ENCODE peak calls at places on chromosomes 11 and 22, in ten cellular contexts. M is mesothelial cell of epicardium, L is neural crest cell, E is tibial nerve, Z is psoas muscle, T is GM20000, J is Peyer's patch, G is GM23338, A is choroid plexus epithelial cell, H is AG04449. R is an unnamed sample.

GRCh38 chr11:123478352-123478986 is 48.4 kb downstream of the GRAMD1B start:
- DNase-seq in M (no peak), L (peak), E (no peak), Z (peak), T (peak), J (peak), G (peak), A (peak), H (peak), R (no peak)

GRCh38 chr11:47641585-47642098 is 717 bp downstream of the MTCH2 start:
- DNase-seq in M (no peak), L (no peak), E (peak), Z (no peak), T (no peak), J (no peak), G (peak), A (no peak), H (no peak), R (no peak)

GRCh38 chr22:35904332-35904692 is 124.3 kb downstream of the RBFOX2 start:
- DNase-seq in M (no peak), L (no peak), E (no peak), Z (no peak), T (no peak), J (no peak), G (no peak), A (no peak), H (no peak), R (no peak)

GRCh38 chr11:110514967-110515366 is 85.2 kb downstream of the FDX1 start:
- DNase-seq in M (no peak), L (no peak), E (no peak), Z (no peak), T (no peak), J (no peak), G (no peak), A (no peak), H (no peak), R (no peak)

GRCh38 chr11:133956650-133957633 is at the start of gene IGSF9B:
- DNase-seq in M (peak), L (peak), E (peak), Z (peak), T (peak), J (peak), G (peak), A (peak), H (no peak), R (peak)

GRCh38 chr11:117458275-117459120 is 130.8 kb downstream of the CEP164 start:
- DNase-seq in M (no peak), L (no peak), E (no peak), Z (no peak), T (peak), J (no peak), G (no peak), A (no peak), H (no peak), R (peak)

GRCh38 chr22:37353839-37354238 is 71.5 kb downstream of the CYTH4 start:
- DNase-seq in M (no peak), L (no peak), E (no peak), Z (no peak), T (no peak), J (no peak), G (no peak), A (no peak), H (no peak), R (no peak)

GRCh38 chr22:25763239-25763777 is 21.3 kb downstream of the MYO18B start:
- DNase-seq in M (no peak), L (no peak), E (no peak), Z (no peak), T (no peak), J (no peak), G (no peak), A (no peak), H (no peak), R (no peak)

GRCh38 chr11:95404370-95404769 is 173.4 kb upstream of the SESN3 start:
- DNase-seq in M (no peak), L (no peak), E (no peak), Z (no peak), T (no peak), J (no peak), G (no peak), A (no peak), H (no peak), R (no peak)

GRCh38 chr11:130622126-130622525 is 173.7 kb downstream of the ADAMTS15 start:
- DNase-seq in M (no peak), L (no peak), E (no peak), Z (no peak), T (no peak), J (no peak), G (no peak), A (no peak), H (no peak), R (no peak)

GRCh38 chr11:8389034-8389996 is 125.6 kb upstream of the LMO1 start:
- DNase-seq in M (no peak), L (no peak), E (no peak), Z (no peak), T (no peak), J (no peak), G (peak), A (peak), H (no peak), R (no peak)

GRCh38 chr22:38032681-38033521 is 24.3 kb upstream of the PICK1 start:
- DNase-seq in M (no peak), L (no peak), E (peak), Z (no peak), T (no peak), J (no peak), G (no peak), A (peak), H (no peak), R (no peak)

GRCh38 chr11:20112291-20113146 is 47.8 kb downstream of the DBX1 start:
- DNase-seq in M (no peak), L (no peak), E (peak), Z (peak), T (no peak), J (peak), G (no peak), A (peak), H (peak), R (no peak)

GRCh38 chr11:64723907-64724862 is 1.2 kb upstream of the NRXN2 start:
- DNase-seq in M (no peak), L (no peak), E (no peak), Z (no peak), T (no peak), J (no peak), G (no peak), A (no peak), H (no peak), R (peak)

GRCh38 chr11:119993732-119994131 is 144.2 kb downstream of the TRIM29 start:
- DNase-seq in M (no peak), L (no peak), E (no peak), Z (no peak), T (no peak), J (peak), G (peak), A (no peak), H (no peak), R (no peak)

GRCh38 chr22:25048659-25049657 is 96.4 kb downstream of the KIAA1671 start:
- DNase-seq in M (no peak), L (peak), E (peak), Z (peak), T (peak), J (peak), G (peak), A (peak), H (no peak), R (peak)

GRCh38 chr11:94960488-94960887 is 12.9 kb downstream of the CWC15 start:
- DNase-seq in M (no peak), L (no peak), E (no peak), Z (no peak), T (no peak), J (no peak), G (no peak), A (no peak), H (no peak), R (no peak)

GRCh38 chr11:87493516-87493915 is 455.8 kb downstream of the TMEM135 start:
- DNase-seq in M (no peak), L (no peak), E (no peak), Z (no peak), T (no peak), J (no peak), G (peak), A (peak), H (peak), R (no peak)

GRCh38 chr11:33168605-33169240 is 7.4 kb upstream of the CSTF3 start:
- DNase-seq in M (no peak), L (no peak), E (no peak), Z (no peak), T (no peak), J (no peak), G (no peak), A (peak), H (no peak), R (no peak)

GRCh38 chr11:886568-886967 is 24.0 kb downstream of the CHID1 start:
- DNase-seq in M (no peak), L (no peak), E (no peak), Z (no peak), T (no peak), J (no peak), G (no peak), A (no peak), H (no peak), R (no peak)

GRCh38 chr11:13462311-13462927 is 603 bp downstream of the BTBD10 start:
- DNase-seq in M (peak), L (peak), E (peak), Z (peak), T (peak), J (peak), G (peak), A (no peak), H (no peak), R (no peak)

GRCh38 chr11:61503135-61503770 is 5.3 kb upstream of the LRRC10B start:
- DNase-seq in M (no peak), L (no peak), E (no peak), Z (no peak), T (no peak), J (no peak), G (no peak), A (no peak), H (no peak), R (no peak)

GRCh38 chr11:120746836-120747609 is 235.5 kb downstream of the GRIK4 start:
- DNase-seq in M (no peak), L (no peak), E (no peak), Z (no peak), T (no peak), J (no peak), G (no peak), A (no peak), H (no peak), R (no peak)

GRCh38 chr11:72814831-72815618 is 814 bp downstream of the ATG16L2 start:
- DNase-seq in M (no peak), L (no peak), E (no peak), Z (no peak), T (peak), J (peak), G (peak), A (peak), H (no peak), R (peak)

GRCh38 chr11:18056561-18057181 is 10.6 kb upstream of the TPH1 start:
- DNase-seq in M (no peak), L (no peak), E (no peak), Z (no peak), T (peak), J (no peak), G (no peak), A (no peak), H (no peak), R (no peak)

GRCh38 chr11:126410649-126411048 is 55.2 kb downstream of the ST3GAL4 start:
- DNase-seq in M (no peak), L (no peak), E (no peak), Z (peak), T (no peak), J (no peak), G (no peak), A (no peak), H (no peak), R (peak)

GRCh38 chr22:27581241-27581640 is 220.3 kb downstream of the MN1 start:
- DNase-seq in M (no peak), L (no peak), E (no peak), Z (no peak), T (no peak), J (no peak), G (no peak), A (no peak), H (no peak), R (peak)

GRCh38 chr11:112650568-112650967 is 310.7 kb upstream of the NCAM1 start:
- DNase-seq in M (no peak), L (no peak), E (no peak), Z (no peak), T (no peak), J (no peak), G (no peak), A (no peak), H (no peak), R (no peak)
- TF ChIP-seq CTCF in M (no peak), L (no peak), E (no peak), Z (no peak), T (no peak), J (no peak), G (no peak), A (no peak), H (no peak), R (no peak)

GRCh38 chr22:22717723-22718122 is 73.3 kb downstream of the GGTLC2 start:
- DNase-seq in M (no peak), L (no peak), E (no peak), Z (no peak), T (no peak), J (no peak), G (no peak), A (no peak), H (no peak), R (no peak)

GRCh38 chr22:22720724-22721261 is 76.4 kb downstream of the GGTLC2 start:
- DNase-seq in M (no peak), L (no peak), E (no peak), Z (no peak), T (peak), J (peak), G (no peak), A (peak), H (no peak), R (no peak)

GRCh38 chr22:22721681-22722309 is 77.4 kb downstream of the GGTLC2 start:
- DNase-seq in M (no peak), L (no peak), E (no peak), Z (no peak), T (peak), J (no peak), G (no peak), A (peak), H (peak), R (no peak)

GRCh38 chr22:22716136-22716535 is 71.7 kb downstream of the GGTLC2 start:
- DNase-seq in M (no peak), L (no peak), E (no peak), Z (no peak), T (no peak), J (no peak), G (no peak), A (no peak), H (no peak), R (no peak)

DNA sequence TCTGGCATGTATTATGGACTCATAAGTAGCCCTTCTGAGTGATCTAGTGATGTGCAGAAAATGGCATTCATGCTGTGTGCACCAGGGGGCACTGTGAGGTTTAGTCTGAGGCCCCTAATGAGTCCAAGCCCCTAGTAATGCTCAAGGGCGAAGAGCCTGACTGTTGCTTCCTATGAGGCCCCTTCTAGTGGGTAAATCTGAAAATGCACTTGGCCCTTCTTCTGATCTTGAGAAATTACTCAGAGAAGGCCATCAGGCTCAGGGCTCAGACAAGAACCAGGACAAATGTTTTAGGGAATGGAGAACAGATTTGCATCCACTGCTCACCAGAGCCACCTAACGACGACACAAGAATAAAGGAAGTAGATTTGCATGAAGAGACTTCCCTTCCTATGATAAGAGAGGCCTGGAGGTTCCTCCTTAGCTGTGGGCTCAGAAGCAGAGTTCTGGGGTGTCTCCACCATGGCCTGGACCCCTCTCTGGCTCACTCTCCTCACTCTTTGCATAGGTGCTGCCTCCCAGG is 75.8 kb downstream of the GGTLC2 start:
- DNase-seq in M (no peak), L (peak), E (peak), Z (no peak), T (peak), J (peak), G (peak), A (peak), H (peak), R (no peak)
- TF ChIP-seq CTCF in M (peak), L (peak), E (no peak), Z (no peak), T (peak), J (peak), G (peak), A (peak), H (peak), R (peak)

GRCh38 chr11:26377619-26378018 is 45.7 kb downstream of the ANO3 start:
- DNase-seq in M (no peak), L (no peak), E (no peak), Z (no peak), T (no peak), J (no peak), G (no peak), A (peak), H (no peak), R (no peak)
- TF ChIP-seq CTCF in M (no peak), L (no peak), E (no peak), Z (no peak), T (no peak), J (no peak), G (no peak), A (no peak), H (no peak), R (no peak)

GRCh38 chr11:60367009-60367408 is 11.3 kb upstream of the MS4A7 start:
- DNase-seq in M (no peak), L (no peak), E (no peak), Z (no peak), T (peak), J (no peak), G (peak), A (no peak), H (no peak), R (no peak)

GRCh38 chr11:60360621-60361020 is 17.7 kb upstream of the MS4A7 start:
- DNase-seq in M (no peak), L (no peak), E (no peak), Z (no peak), T (no peak), J (no peak), G (peak), A (no peak), H (no peak), R (no peak)

GRCh38 chr11:60367896-60368295 is 10.4 kb upstream of the MS4A7 start:
- DNase-seq in M (no peak), L (no peak), E (no peak), Z (no peak), T (no peak), J (no peak), G (no peak), A (no peak), H (no peak), R (no peak)

GRCh38 chr11:60363542-60364525 is 14.5 kb upstream of the MS4A7 start:
- DNase-seq in M (peak), L (peak), E (peak), Z (no peak), T (peak), J (peak), G (peak), A (peak), H (no peak), R (no peak)
- TF ChIP-seq CTCF in M (peak), L (peak), E (peak), Z (peak), T (peak), J (peak), G (peak), A (peak), H (peak), R (peak)